ENCODE peak calls at places on chromosomes 4 and X, in ten cellular contexts. G is GM23248; C is CD4-positive, alpha-beta memory T cell; O is tibial nerve; S is OCI-LY7; F is effector memory CD4-positive, alpha-beta T cell; E is A549; B is IMR-90; W is K562; Q is spleen. L is an unnamed sample. For H3K4me1, the result is how much of the 10 kb centered on the place peaks cover.

GRCh38 chr4:136581119-136581518 is 951.2 kb downstream of the PCDH18 start:
- DNase-seq in G (no peak), C (no peak), O (no peak), S (no peak), F (no peak), E (no peak), B (no peak), W (no peak), Q (no peak), L (no peak)

GRCh38 chrX:68919707-68920106 is 90.9 kb downstream of the EFNB1 start:
- DNase-seq in G (no peak), C (no peak), O (no peak), S (no peak), F (no peak), E (no peak), B (no peak), W (no peak), Q (no peak), L (no peak)

GRCh38 chrX:71098302-71098701 is 2.7 kb downstream of the FOXO4 start:
- DNase-seq in G (peak), C (peak), O (peak), S (peak), F (peak), E (peak), B (peak), W (peak), Q (peak), L (peak)

GRCh38 chrX:50903387-50904027 is 7.0 kb upstream of the BMP15 start:
- DNase-seq in G (peak), C (no peak), O (no peak), S (peak), F (no peak), E (peak), B (peak), W (peak), Q (no peak), L (no peak)

GRCh38 chr4:18923496-18924161 is 902.1 kb upstream of the LCORL start:
- DNase-seq in G (no peak), C (no peak), O (no peak), S (no peak), F (no peak), E (no peak), B (no peak), W (no peak), Q (no peak), L (no peak)

GRCh38 chr4:155657985-155658384 is 8.7 kb upstream of the GUCY1A1 start:
- DNase-seq in G (no peak), C (no peak), O (no peak), S (no peak), F (no peak), E (no peak), B (no peak), W (no peak), Q (no peak), L (no peak)

GRCh38 chr4:125115941-125116340 is 198.8 kb upstream of the FAT4 start:
- DNase-seq in G (peak), C (no peak), O (no peak), S (no peak), F (no peak), E (peak), B (peak), W (no peak), Q (no peak), L (no peak)

GRCh38 chr4:134202136-134202535 is 547 bp upstream of the PABPC4L start:
- DNase-seq in G (no peak), C (no peak), O (no peak), S (no peak), F (no peak), E (no peak), B (no peak), W (no peak), Q (no peak), L (no peak)

GRCh38 chr4:44713125-44713524 is 13.2 kb downstream of the GNPDA2 start:
- DNase-seq in G (no peak), C (no peak), O (no peak), S (no peak), F (no peak), E (no peak), B (no peak), W (peak), Q (no peak), L (no peak)

GRCh38 chr4:168999836-169000235 is 10.2 kb downstream of the CBR4 start:
- DNase-seq in G (no peak), C (no peak), O (no peak), S (no peak), F (no peak), E (no peak), B (no peak), W (no peak), Q (no peak), L (no peak)

GRCh38 chr4:1512081-1512737 is 106.0 kb upstream of the NKX1-1 start:
- DNase-seq in G (no peak), C (no peak), O (no peak), S (no peak), F (no peak), E (no peak), B (no peak), W (no peak), Q (peak), L (no peak)

GRCh38 chr4:135508006-135508714 is 1306.6 kb upstream of the PABPC4L start:
- DNase-seq in G (peak), C (no peak), O (no peak), S (no peak), F (no peak), E (peak), B (peak), W (no peak), Q (no peak), L (no peak)

GRCh38 chr4:3313556-3314228 is 20.9 kb downstream of the RGS12 start:
- DNase-seq in G (no peak), C (no peak), O (no peak), S (no peak), F (no peak), E (no peak), B (no peak), W (peak), Q (peak), L (peak)

GRCh38 chr4:153506972-153507678 is 41.0 kb downstream of the TMEM131L start:
- DNase-seq in G (no peak), C (no peak), O (no peak), S (no peak), F (no peak), E (no peak), B (no peak), W (no peak), Q (no peak), L (no peak)
- H3K4me1 ChIP-seq in G (under half), C (half or more), O (under half), S (under half), F (under half), E (under half), B (under half), W (under half), Q (half or more), L (half or more)

DNA sequence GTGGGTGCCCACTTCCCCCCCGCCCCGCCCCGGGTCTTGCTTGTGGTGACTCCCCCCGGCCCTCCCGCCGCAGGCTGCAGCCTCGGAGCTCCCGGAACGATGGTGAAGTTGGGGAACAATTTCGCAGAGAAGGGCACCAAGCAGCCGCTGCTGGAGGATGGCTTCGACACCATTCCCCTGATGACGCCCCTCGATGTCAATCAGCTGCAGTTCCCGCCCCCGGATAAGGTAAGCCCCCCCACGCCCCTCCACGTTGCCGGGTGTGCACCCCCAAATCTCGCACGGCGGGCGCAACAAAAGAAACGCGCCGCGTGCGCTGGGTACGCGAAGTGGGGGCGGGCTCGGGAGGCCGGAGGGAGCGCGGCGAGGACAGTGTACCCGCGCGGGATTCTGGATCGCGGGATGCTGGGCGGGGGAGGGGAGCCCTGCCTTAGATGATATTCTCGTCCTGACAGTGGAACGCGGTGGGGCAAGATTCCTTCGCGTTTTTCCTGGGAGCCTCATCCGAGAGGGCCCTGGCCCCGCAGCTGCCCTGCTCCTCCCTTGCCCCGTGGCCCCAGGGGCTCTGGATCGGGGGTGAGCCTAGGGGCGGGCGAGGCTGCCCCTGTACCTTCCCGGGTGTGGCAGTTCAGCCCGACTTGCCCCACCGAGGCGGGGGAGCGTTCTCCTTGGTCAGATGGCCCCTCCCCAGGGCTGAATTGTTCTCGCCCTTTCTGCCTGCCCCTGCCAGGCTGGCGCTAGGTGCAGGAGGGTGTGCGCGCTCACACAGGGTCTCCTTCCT is 819 bp downstream of the NSG1 start:
- DNase-seq in G (peak), C (no peak), O (no peak), S (peak), F (no peak), E (no peak), B (no peak), W (no peak), Q (no peak), L (peak)
- H3K4me3 ChIP-seq in G (peak), C (peak), O (peak), S (peak), F (peak), E (peak), B (peak), W (no peak), Q (peak), L (peak)

DNA sequence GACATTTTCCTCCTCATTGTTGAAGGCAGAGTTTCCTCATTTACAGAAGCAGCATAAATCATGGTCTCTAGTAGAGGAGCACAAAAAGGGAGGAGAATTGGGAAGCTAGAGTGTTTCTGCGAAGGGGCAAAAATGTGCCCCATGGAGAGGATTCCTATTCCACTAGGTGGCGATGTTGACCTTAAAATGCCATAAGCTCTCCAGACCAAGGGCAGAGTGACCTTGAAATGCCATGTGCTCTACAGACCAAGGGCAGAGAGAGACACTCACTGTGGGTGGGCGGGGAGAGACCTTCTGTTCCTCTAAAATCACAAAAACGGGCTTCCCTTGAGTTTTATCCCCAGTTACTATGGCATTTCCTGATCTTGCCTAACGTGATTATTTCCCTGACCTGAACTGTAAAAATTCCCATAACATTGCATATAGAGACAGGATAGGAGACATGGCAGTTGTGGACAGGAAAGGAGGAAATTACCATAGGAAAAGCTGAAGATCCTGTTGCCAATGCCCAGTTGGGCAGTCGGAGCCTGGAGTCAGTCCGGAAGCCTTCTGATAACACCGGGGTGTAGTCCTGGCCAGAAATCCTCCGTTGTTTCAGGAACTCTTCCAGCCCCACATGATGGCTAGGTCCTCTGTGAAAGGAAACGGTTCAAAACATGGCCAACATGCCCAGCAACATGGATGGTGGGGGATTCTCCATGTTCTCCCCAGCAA is 567.7 kb downstream of the MAGEB5 start:
- DNase-seq in G (peak), C (no peak), O (no peak), S (peak), F (no peak), E (no peak), B (peak), W (no peak), Q (peak), L (no peak)
- H3K27ac ChIP-seq in G (no peak), C (no peak), O (no peak), S (no peak), F (no peak), E (no peak), B (no peak), W (no peak), Q (no peak), L (no peak)

DNA sequence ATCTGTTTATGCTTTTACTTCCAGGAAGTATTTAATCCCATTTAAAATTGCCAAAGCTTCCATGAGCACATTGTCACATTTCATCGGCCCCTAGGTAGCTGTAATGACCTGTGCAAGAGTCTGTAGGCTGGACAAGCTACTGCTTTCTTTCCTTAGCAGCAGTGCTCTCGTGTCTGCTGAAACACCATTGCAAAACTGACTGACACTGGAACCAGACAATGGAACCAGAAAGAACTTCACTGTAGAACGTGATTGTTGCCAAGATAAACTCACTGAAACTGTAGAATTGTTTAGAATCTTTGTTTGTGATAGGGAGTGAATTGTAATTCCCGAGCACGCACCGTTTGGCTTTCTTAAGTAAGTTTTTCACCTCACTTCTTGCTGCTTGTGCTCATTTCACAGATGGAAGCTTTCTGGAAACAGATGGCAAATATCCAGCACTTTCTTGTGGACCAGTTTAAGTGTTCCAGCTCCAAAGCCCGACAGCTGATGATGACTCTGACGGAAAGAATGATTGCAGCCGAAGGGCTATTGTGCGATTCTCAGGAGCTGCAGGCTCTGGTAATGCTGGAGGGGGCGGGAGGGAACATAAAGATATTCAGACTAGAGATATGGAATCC is 36.9 kb downstream of the EVC start:
- DNase-seq in G (peak), C (no peak), O (no peak), S (no peak), F (no peak), E (no peak), B (peak), W (no peak), Q (no peak), L (no peak)
- H3K4me1 ChIP-seq in G (under half), C (under half), O (under half), S (under half), F (under half), E (under half), B (under half), W (under half), Q (under half), L (under half)

DNA sequence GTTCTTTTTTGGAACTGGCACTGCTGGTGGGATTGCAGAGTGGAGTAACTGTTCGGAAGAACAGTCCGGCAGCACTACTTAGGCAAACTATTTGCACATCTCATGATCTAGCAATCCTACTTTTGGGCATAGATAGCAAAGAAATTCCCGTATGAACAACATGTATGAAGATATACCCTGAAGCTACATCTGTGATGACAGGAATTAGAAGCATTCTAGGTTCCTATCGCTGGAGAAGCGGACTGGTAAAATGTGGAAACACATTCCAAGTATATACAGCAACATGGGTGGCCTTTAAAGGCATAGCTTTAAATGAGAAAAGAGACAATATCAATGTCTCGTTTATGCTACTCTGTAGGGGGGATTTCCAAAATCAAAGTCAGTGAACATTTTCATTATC is 3.1 kb downstream of the DCAF16 start:
- DNase-seq in G (peak), C (no peak), O (no peak), S (no peak), F (no peak), E (no peak), B (peak), W (no peak), Q (no peak), L (no peak)
- H3K4me3 ChIP-seq in G (peak), C (peak), O (peak), S (peak), F (peak), E (no peak), B (peak), W (peak), Q (no peak), L (no peak)

L was measured in CD8-positive, alpha-beta T cell.